ENCODE peak calls at places on chromosomes 16 and 17, in seven cellular contexts. N, O, A, R, L, Z and D are unnamed samples.

GRCh38 chr17:45225051-45225700 is 3.5 kb downstream of the FMNL1 start:
- DNase-seq in N (no peak), R (no peak), Z (no peak), O (no peak), L (no peak), A (peak; percentile 25), D (no peak)

GRCh38 chr16:88686062-88686438 is 257 bp downstream of the SNAI3 start:
- DNase-seq in Z (no peak), O (no peak), L (no peak), R (no peak), A (peak; percentile 45), N (peak; percentile 27), D (no peak)

GRCh38 chr16:27929818-27930217 is 133.7 kb downstream of the GSG1L start:
- DNase-seq in O (no peak), Z (no peak), N (no peak), R (no peak), L (no peak), A (no peak), D (no peak)

GRCh38 chr17:36611345-36612072 is 10.1 kb downstream of the MRM1 start:
- DNase-seq in Z (peak; percentile 76), O (no peak), N (peak; percentile 43), L (no peak), R (no peak), A (no peak), D (no peak)

GRCh38 chr17:77375108-77375507 is 234.3 kb downstream of the SEC14L1 start:
- DNase-seq in N (no peak), Z (no peak), R (no peak), O (no peak), A (no peak), L (no peak), D (no peak)

GRCh38 chr16:87855852-87856715 is 13.2 kb downstream of the SLC7A5 start:
- DNase-seq in L (no peak), N (peak; percentile 72), R (no peak), A (no peak), Z (peak; percentile 32), O (no peak), D (peak; percentile 61)

GRCh38 chr16:78567713-78568112 is 468.3 kb downstream of the WWOX start:
- DNase-seq in N (no peak), R (no peak), Z (no peak), L (no peak), O (no peak), A (no peak), D (no peak)

GRCh38 chr17:67442787-67443624 is 65.9 kb downstream of the PITPNC1 start:
- DNase-seq in Z (peak; percentile 20), R (peak; percentile 36), N (no peak), O (no peak), A (no peak), L (no peak), D (no peak)

GRCh38 chr17:72305472-72305871 is 184.7 kb downstream of the SOX9 start:
- DNase-seq in O (no peak), R (no peak), A (no peak), N (no peak), L (no peak), Z (no peak), D (no peak)

GRCh38 chr17:34519286-34519685 is 60.1 kb upstream of the TMEM132E start:
- DNase-seq in O (no peak), Z (no peak), L (no peak), N (peak; percentile 31), A (no peak), R (no peak), D (no peak)

GRCh38 chr17:34703533-34703932 is 124.2 kb downstream of the TMEM132E start:
- DNase-seq in L (no peak), Z (peak; percentile 54), O (peak; percentile 43), N (peak; percentile 73), R (peak; percentile 54), A (no peak), D (no peak)

GRCh38 chr17:76199466-76199865 is 40.8 kb downstream of the RNF157 start:
- DNase-seq in A (peak; percentile 67), L (no peak), Z (no peak), O (no peak), R (no peak), N (no peak), D (no peak)

GRCh38 chr16:64712027-64712426 is 409.8 kb downstream of the CDH11 start:
- DNase-seq in R (no peak), L (no peak), Z (no peak), A (no peak), O (no peak), N (no peak), D (no peak)

GRCh38 chr16:84735846-84736586 is 36.2 kb downstream of the USP10 start:
- DNase-seq in O (no peak), Z (peak; percentile 41), R (no peak), L (no peak), N (peak; percentile 76), A (peak; percentile 40), D (no peak)

GRCh38 chr17:60960398-60961065 is 282.9 kb downstream of the BCAS3 start:
- DNase-seq in N (no peak), O (no peak), L (no peak), R (no peak), A (no peak), Z (no peak), D (no peak)

GRCh38 chr17:58586009-58586408 is 71.6 kb upstream of the MTMR4 start:
- DNase-seq in O (no peak), L (no peak), R (no peak), Z (no peak), A (no peak), N (no peak), D (no peak)

GRCh38 chr17:75146597-75146996 is 7.7 kb downstream of the JPT1 start:
- DNase-seq in Z (peak; percentile 33), O (no peak), A (no peak), N (no peak), R (no peak), L (no peak), D (no peak)

GRCh38 chr16:85027968-85028637 is 508 bp downstream of the KIAA0513 start:
- DNase-seq in R (no peak), A (no peak), Z (no peak), L (no peak), O (no peak), N (no peak), D (no peak)

GRCh38 chr16:71883849-71884638 is at the start of gene ZNF821:
- DNase-seq in N (peak; percentile 56), O (peak; percentile 19), L (peak; percentile 44), A (peak; percentile 73), Z (peak; percentile 71), R (peak; percentile 49), D (peak; percentile 72)

GRCh38 chr17:58278661-58279015 is 2.1 kb downstream of the MPO start:
- DNase-seq in Z (no peak), O (no peak), R (no peak), N (no peak), L (no peak), A (no peak), D (no peak)

GRCh38 chr16:84176192-84177053 is 10.4 kb downstream of the TAF1C start:
- DNase-seq in A (no peak), Z (no peak), L (no peak), N (no peak), O (no peak), R (no peak), D (no peak)

GRCh38 chr16:84672276-84673202 is 24.2 kb downstream of the KLHL36 start:
- DNase-seq in L (peak; percentile 15), N (peak; percentile 80), R (peak; percentile 56), A (peak; percentile 73), O (peak; percentile 39), Z (peak; percentile 76), D (peak; percentile 40)

GRCh38 chr16:81699596-81699995 is 79.5 kb upstream of the PLCG2 start:
- DNase-seq in A (no peak), Z (no peak), N (no peak), L (no peak), O (no peak), R (no peak), D (no peak)

GRCh38 chr16:27218756-27219155 is 15.4 kb downstream of the KDM8 start:
- DNase-seq in Z (no peak), A (no peak), O (no peak), N (no peak), R (no peak), L (no peak), D (no peak)

GRCh38 chr16:8893426-8893825 is 11.3 kb downstream of the LITAFD start:
- DNase-seq in Z (no peak), O (no peak), R (no peak), A (no peak), N (no peak), L (no peak), D (no peak)